ENCODE peak calls at places on chromosomes 13 and 19, in seven cellular contexts. One of them, this sample, is unnamed.

GRCh38 chr19:11673608-11674041 is 65.1 kb downstream of the ZNF823 start:
- DNase-seq in hepatocyte: peak
- DNase-seq in T-helper 1 cell: no peak
- DNase-seq in stimulated activated CD8-positive, alpha-beta memory T cell treated with anti-CD3 and anti-CD28 coated beads, Interleukin-7, amount 100 ng/mL, for 1 hour: no peak
- DNase-seq in fibroblast of the aortic adventitia: peak
- DNase-seq in sigmoid colon: peak
- DNase-seq in astrocyte of the spinal cord: peak
- DNase-seq in this sample: peak

GRCh38 chr13:51066091-51066831 is 44.8 kb downstream of the C13orf42 start:
- DNase-seq in hepatocyte: no peak
- DNase-seq in T-helper 1 cell: no peak
- DNase-seq in stimulated activated CD8-positive, alpha-beta memory T cell treated with anti-CD3 and anti-CD28 coated beads, Interleukin-7, amount 100 ng/mL, for 1 hour: no peak
- DNase-seq in fibroblast of the aortic adventitia: no peak
- DNase-seq in sigmoid colon: no peak
- DNase-seq in astrocyte of the spinal cord: peak
- DNase-seq in this sample: no peak

GRCh38 chr19:3387645-3388589 is 21.5 kb downstream of the NFIC start:
- DNase-seq in hepatocyte: peak
- DNase-seq in T-helper 1 cell: no peak
- DNase-seq in stimulated activated CD8-positive, alpha-beta memory T cell treated with anti-CD3 and anti-CD28 coated beads, Interleukin-7, amount 100 ng/mL, for 1 hour: no peak
- DNase-seq in fibroblast of the aortic adventitia: peak
- DNase-seq in sigmoid colon: peak
- DNase-seq in astrocyte of the spinal cord: peak
- DNase-seq in this sample: peak

GRCh38 chr13:60111726-60112125 is 52.0 kb downstream of the DIAPH3 start:
- DNase-seq in hepatocyte: no peak
- DNase-seq in T-helper 1 cell: no peak
- DNase-seq in stimulated activated CD8-positive, alpha-beta memory T cell treated with anti-CD3 and anti-CD28 coated beads, Interleukin-7, amount 100 ng/mL, for 1 hour: no peak
- DNase-seq in fibroblast of the aortic adventitia: peak
- DNase-seq in sigmoid colon: no peak
- DNase-seq in astrocyte of the spinal cord: peak
- DNase-seq in this sample: no peak

GRCh38 chr19:7862413-7862951 is 11.7 kb downstream of the PRR36 start:
- DNase-seq in hepatocyte: peak
- DNase-seq in T-helper 1 cell: peak
- DNase-seq in stimulated activated CD8-positive, alpha-beta memory T cell treated with anti-CD3 and anti-CD28 coated beads, Interleukin-7, amount 100 ng/mL, for 1 hour: peak
- DNase-seq in fibroblast of the aortic adventitia: no peak
- DNase-seq in sigmoid colon: no peak
- DNase-seq in astrocyte of the spinal cord: peak
- DNase-seq in this sample: peak

GRCh38 chr19:17969096-17969792 is 2.3 kb downstream of the KCNN1 start:
- DNase-seq in hepatocyte: no peak
- DNase-seq in T-helper 1 cell: no peak
- DNase-seq in stimulated activated CD8-positive, alpha-beta memory T cell treated with anti-CD3 and anti-CD28 coated beads, Interleukin-7, amount 100 ng/mL, for 1 hour: no peak
- DNase-seq in fibroblast of the aortic adventitia: no peak
- DNase-seq in sigmoid colon: no peak
- DNase-seq in astrocyte of the spinal cord: no peak
- DNase-seq in this sample: no peak

GRCh38 chr13:85665286-85665685 is 133.9 kb downstream of the SLITRK6 start:
- DNase-seq in hepatocyte: peak
- DNase-seq in T-helper 1 cell: no peak
- DNase-seq in stimulated activated CD8-positive, alpha-beta memory T cell treated with anti-CD3 and anti-CD28 coated beads, Interleukin-7, amount 100 ng/mL, for 1 hour: no peak
- DNase-seq in fibroblast of the aortic adventitia: no peak
- DNase-seq in sigmoid colon: no peak
- DNase-seq in astrocyte of the spinal cord: peak
- DNase-seq in this sample: peak

GRCh38 chr19:291561-292280 is 518 bp upstream of the PLPP2 start:
- DNase-seq in hepatocyte: peak
- DNase-seq in T-helper 1 cell: no peak
- DNase-seq in stimulated activated CD8-positive, alpha-beta memory T cell treated with anti-CD3 and anti-CD28 coated beads, Interleukin-7, amount 100 ng/mL, for 1 hour: no peak
- DNase-seq in fibroblast of the aortic adventitia: no peak
- DNase-seq in sigmoid colon: peak
- DNase-seq in astrocyte of the spinal cord: no peak
- DNase-seq in this sample: peak

GRCh38 chr19:7614859-7615741 is 14.2 kb downstream of the XAB2 start:
- DNase-seq in hepatocyte: no peak
- DNase-seq in T-helper 1 cell: no peak
- DNase-seq in stimulated activated CD8-positive, alpha-beta memory T cell treated with anti-CD3 and anti-CD28 coated beads, Interleukin-7, amount 100 ng/mL, for 1 hour: no peak
- DNase-seq in fibroblast of the aortic adventitia: no peak
- DNase-seq in sigmoid colon: no peak
- DNase-seq in astrocyte of the spinal cord: no peak
- DNase-seq in this sample: no peak

GRCh38 chr19:46000497-46001246 is 5.4 kb downstream of the CCDC61 start:
- DNase-seq in hepatocyte: peak
- DNase-seq in T-helper 1 cell: peak
- DNase-seq in stimulated activated CD8-positive, alpha-beta memory T cell treated with anti-CD3 and anti-CD28 coated beads, Interleukin-7, amount 100 ng/mL, for 1 hour: peak
- DNase-seq in fibroblast of the aortic adventitia: no peak
- DNase-seq in sigmoid colon: no peak
- DNase-seq in astrocyte of the spinal cord: no peak
- DNase-seq in this sample: no peak

GRCh38 chr19:13115936-13116281 is 631 bp downstream of the TRMT1 start:
- DNase-seq in hepatocyte: no peak
- DNase-seq in T-helper 1 cell: no peak
- DNase-seq in stimulated activated CD8-positive, alpha-beta memory T cell treated with anti-CD3 and anti-CD28 coated beads, Interleukin-7, amount 100 ng/mL, for 1 hour: no peak
- DNase-seq in fibroblast of the aortic adventitia: no peak
- DNase-seq in sigmoid colon: no peak
- DNase-seq in astrocyte of the spinal cord: no peak
- DNase-seq in this sample: no peak

This sample was measured in DMS53.